ENCODE peak calls at places on chromosome X, in eight cellular contexts. U is IMR-90, C is adrenal gland, Y is A549, L is breast epithelium, I is tibial nerve, J is transverse colon, Q is prostate gland. W is an unnamed sample. For H3K9me3, the result is how much of the 10 kb centered on the place peaks cover.

GRCh38 chrX:2484232-2484631 is 16.5 kb downstream of the DHRSX start:
- DNase-seq in U (no peak), C (no peak), Y (no peak), L (no peak), I (no peak), J (no peak), Q (no peak), W (no peak)

GRCh38 chrX:40511258-40511657 is 69.5 kb upstream of the ATP6AP2 start:
- DNase-seq in U (no peak), C (no peak), Y (no peak), L (no peak), I (no peak), J (no peak), Q (no peak), W (no peak)

GRCh38 chrX:130120746-130121504 is 10.6 kb upstream of the ELF4 start:
- DNase-seq in U (peak), C (peak), Y (peak), L (peak), I (peak), J (peak), Q (peak), W (peak)

GRCh38 chrX:1516596-1517104 is 20.3 kb downstream of the P2RY8 start:
- DNase-seq in U (no peak), C (no peak), Y (no peak), L (no peak), I (no peak), J (no peak), Q (no peak), W (no peak)

GRCh38 chrX:101377542-101377941 is 8.4 kb downstream of the BTK start:
- DNase-seq in U (no peak), C (no peak), Y (no peak), L (no peak), I (no peak), J (no peak), Q (no peak), W (no peak)

GRCh38 chrX:107117993-107118321 is 665 bp downstream of the RBM41 start:
- DNase-seq in U (no peak), C (no peak), Y (no peak), L (no peak), I (no peak), J (no peak), Q (no peak), W (no peak)

GRCh38 chrX:50971390-50971789 is 60.9 kb downstream of the BMP15 start:
- DNase-seq in U (no peak), C (peak), Y (no peak), L (no peak), I (no peak), J (no peak), Q (no peak), W (no peak)

GRCh38 chrX:140040397-140040796 is 75.1 kb upstream of the CXorf66 start:
- DNase-seq in U (no peak), C (peak), Y (peak), L (no peak), I (no peak), J (peak), Q (no peak), W (no peak)

GRCh38 chrX:30489323-30489722 is 88.2 kb downstream of the TASL start:
- DNase-seq in U (no peak), C (no peak), Y (peak), L (no peak), I (no peak), J (no peak), Q (no peak), W (no peak)

GRCh38 chrX:125205918-125206665 is 113.6 kb upstream of the TEX13C start:
- DNase-seq in U (no peak), C (peak), Y (peak), L (no peak), I (no peak), J (no peak), Q (no peak), W (no peak)

GRCh38 chrX:23820235-23820782 is 37.3 kb downstream of the SAT1 start:
- DNase-seq in U (no peak), C (no peak), Y (no peak), L (no peak), I (no peak), J (no peak), Q (no peak), W (no peak)

GRCh38 chrX:22365460-22365859 is 92.7 kb downstream of the CBLL2 start:
- DNase-seq in U (peak), C (no peak), Y (peak), L (no peak), I (no peak), J (no peak), Q (no peak), W (no peak)

GRCh38 chrX:139739138-139739537 is 31.2 kb upstream of the MCF2 start:
- DNase-seq in U (peak), C (no peak), Y (no peak), L (no peak), I (no peak), J (no peak), Q (no peak), W (no peak)

GRCh38 chrX:130555757-130556156 is 154.0 kb downstream of the RBMX2 start:
- DNase-seq in U (no peak), C (no peak), Y (no peak), L (no peak), I (no peak), J (no peak), Q (no peak), W (no peak)

GRCh38 chrX:105820247-105820646 is 2.1 kb upstream of the NRK start:
- DNase-seq in U (no peak), C (no peak), Y (no peak), L (no peak), I (no peak), J (no peak), Q (no peak), W (no peak)

GRCh38 chrX:19595036-19595435 is 79.7 kb upstream of the MAP3K15 start:
- DNase-seq in U (no peak), C (no peak), Y (no peak), L (no peak), I (peak), J (no peak), Q (no peak), W (peak)

GRCh38 chrX:84188320-84188834 is 378 bp upstream of the RPS6KA6 start:
- DNase-seq in U (peak), C (peak), Y (peak), L (peak), I (peak), J (peak), Q (peak), W (peak)

DNA sequence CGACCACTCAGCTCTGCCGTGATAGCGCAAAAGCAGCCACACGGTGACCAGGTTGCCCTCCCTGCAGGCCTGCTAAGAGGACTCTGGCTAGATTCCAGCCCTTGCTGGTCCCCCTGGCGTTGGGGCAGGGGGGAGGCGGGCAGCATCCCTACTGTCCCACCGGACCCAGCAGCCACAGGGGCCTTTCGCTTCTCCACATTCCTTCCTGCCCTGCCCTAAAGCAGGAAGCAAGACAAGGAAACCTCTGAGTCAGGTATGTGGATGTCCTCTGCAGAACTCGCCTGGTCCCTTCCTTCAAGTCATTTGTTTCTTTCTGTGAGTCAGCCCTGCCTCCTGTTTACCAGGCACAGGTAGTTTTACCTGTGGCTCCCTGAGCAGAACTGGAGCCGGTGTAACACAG is 60.2 kb upstream of the CLDN34 start:
- DNase-seq in U (no peak), C (no peak), Y (no peak), L (no peak), I (no peak), J (no peak), Q (no peak), W (no peak)
- TF ChIP-seq CTCF in U (no peak), C (no peak), Y (no peak), L (no peak), I (no peak), J (no peak), Q (no peak), W (no peak)

GRCh38 chrX:155774387-155774786 is 106.8 kb upstream of the VAMP7 start:
- DNase-seq in U (no peak), C (no peak), Y (no peak), L (no peak), I (no peak), J (no peak), Q (no peak), W (no peak)
- H3K9me3 ChIP-seq in U (under half), C (under half), Y (under half), L (under half), I (under half), J (under half), Q (under half), W (under half)

GRCh38 chrX:97199501-97199900 is 315.8 kb downstream of the RPA4 start:
- DNase-seq in U (peak), C (no peak), Y (no peak), L (no peak), I (no peak), J (no peak), Q (no peak), W (no peak)

GRCh38 chrX:97200454-97200853 is 316.7 kb downstream of the RPA4 start:
- DNase-seq in U (no peak), C (no peak), Y (no peak), L (no peak), I (no peak), J (no peak), Q (no peak), W (no peak)
- TF ChIP-seq POLR2A in U (no peak), C (no peak), Y (no peak), L (no peak), I (no peak), J (no peak), Q (no peak), W (no peak)

DNA sequence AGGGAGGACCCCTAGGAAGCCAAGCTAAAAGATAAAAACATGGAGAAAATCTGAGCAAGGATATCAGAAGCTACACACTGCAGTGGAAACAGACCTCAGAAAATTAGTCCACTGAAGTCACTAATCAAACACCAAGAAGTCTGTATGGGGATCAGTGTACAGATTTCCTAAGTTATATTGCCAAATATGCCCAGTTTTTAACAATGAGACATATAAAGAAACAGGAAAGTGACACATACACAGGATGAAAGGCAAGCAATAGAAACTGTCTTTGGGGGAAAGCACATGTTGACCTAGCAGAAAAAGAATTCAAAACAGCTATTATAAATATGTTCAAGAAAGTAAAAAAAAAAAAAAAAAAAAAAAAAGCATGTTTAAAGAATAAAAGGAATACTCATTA is 153.7 kb downstream of the PPP4R3C start:
- DNase-seq in U (no peak), C (no peak), Y (no peak), L (no peak), I (no peak), J (no peak), Q (no peak), W (no peak)
- TF ChIP-seq CTCF in U (no peak), C (no peak), Y (no peak), L (no peak), I (no peak), J (no peak), Q (no peak), W (no peak)